ENCODE peak calls at places on chromosome 6, in nine cellular contexts. One of them, this sample, is unnamed.

GRCh38 chr6:159061805-159062563 is 17.2 kb upstream of the TAGAP start:
- DNase-seq in HEK293T: no peak
- DNase-seq in ascending aorta: no peak
- DNase-seq in ovary: no peak
- DNase-seq in NCI-H2171 treated with DMSO at 0.1 percent for 48 hours: no peak
- DNase-seq in NCI-H460: no peak
- DNase-seq in CD8-positive, alpha-beta memory T cell: no peak
- DNase-seq in HCEC 1CT: no peak
- DNase-seq in GM04504: no peak
- DNase-seq in this sample: no peak

GRCh38 chr6:72938104-72938503 is 287.2 kb downstream of the KHDC1L start:
- DNase-seq in HEK293T: no peak
- DNase-seq in ascending aorta: no peak
- DNase-seq in ovary: no peak
- DNase-seq in NCI-H2171 treated with DMSO at 0.1 percent for 48 hours: no peak
- DNase-seq in NCI-H460: no peak
- DNase-seq in CD8-positive, alpha-beta memory T cell: no peak
- DNase-seq in HCEC 1CT: no peak
- DNase-seq in GM04504: no peak
- DNase-seq in this sample: no peak

GRCh38 chr6:123681957-123682462 is 45.3 kb upstream of the TRDN start:
- DNase-seq in HEK293T: no peak
- DNase-seq in ascending aorta: no peak
- DNase-seq in ovary: no peak
- DNase-seq in NCI-H2171 treated with DMSO at 0.1 percent for 48 hours: peak; percentile 44
- DNase-seq in NCI-H460: no peak
- DNase-seq in CD8-positive, alpha-beta memory T cell: no peak
- DNase-seq in HCEC 1CT: no peak
- DNase-seq in GM04504: no peak
- DNase-seq in this sample: no peak

GRCh38 chr6:138600726-138601125 is 101.4 kb upstream of the NHSL1 start:
- DNase-seq in HEK293T: no peak
- DNase-seq in ascending aorta: no peak
- DNase-seq in ovary: no peak
- DNase-seq in NCI-H2171 treated with DMSO at 0.1 percent for 48 hours: no peak
- DNase-seq in NCI-H460: no peak
- DNase-seq in CD8-positive, alpha-beta memory T cell: no peak
- DNase-seq in HCEC 1CT: peak; percentile 90
- DNase-seq in GM04504: peak; percentile 26
- DNase-seq in this sample: no peak

GRCh38 chr6:25175216-25175615 is 104.0 kb upstream of the CARMIL1 start:
- DNase-seq in HEK293T: no peak
- DNase-seq in ascending aorta: no peak
- DNase-seq in ovary: no peak
- DNase-seq in NCI-H2171 treated with DMSO at 0.1 percent for 48 hours: no peak
- DNase-seq in NCI-H460: no peak
- DNase-seq in CD8-positive, alpha-beta memory T cell: no peak
- DNase-seq in HCEC 1CT: no peak
- DNase-seq in GM04504: no peak
- DNase-seq in this sample: no peak

GRCh38 chr6:44537306-44538049 is 150.0 kb downstream of the CDC5L start:
- DNase-seq in HEK293T: no peak
- DNase-seq in ascending aorta: no peak
- DNase-seq in ovary: no peak
- DNase-seq in NCI-H2171 treated with DMSO at 0.1 percent for 48 hours: no peak
- DNase-seq in NCI-H460: no peak
- DNase-seq in CD8-positive, alpha-beta memory T cell: no peak
- DNase-seq in HCEC 1CT: no peak
- DNase-seq in GM04504: no peak
- DNase-seq in this sample: no peak

GRCh38 chr6:31768717-31769257 is 6.3 kb downstream of the SAPCD1 start:
- DNase-seq in HEK293T: no peak
- DNase-seq in ascending aorta: no peak
- DNase-seq in ovary: no peak
- DNase-seq in NCI-H2171 treated with DMSO at 0.1 percent for 48 hours: no peak
- DNase-seq in NCI-H460: no peak
- DNase-seq in CD8-positive, alpha-beta memory T cell: no peak
- DNase-seq in HCEC 1CT: no peak
- DNase-seq in GM04504: no peak
- DNase-seq in this sample: no peak

GRCh38 chr6:7126759-7127158 is 19.0 kb downstream of the RREB1 start:
- DNase-seq in HEK293T: no peak
- DNase-seq in ascending aorta: no peak
- DNase-seq in ovary: no peak
- DNase-seq in NCI-H2171 treated with DMSO at 0.1 percent for 48 hours: no peak
- DNase-seq in NCI-H460: no peak
- DNase-seq in CD8-positive, alpha-beta memory T cell: no peak
- DNase-seq in HCEC 1CT: no peak
- DNase-seq in GM04504: no peak
- DNase-seq in this sample: no peak

GRCh38 chr6:30754631-30755030 is 10.3 kb upstream of the IER3 start:
- DNase-seq in HEK293T: no peak
- DNase-seq in ascending aorta: no peak
- DNase-seq in ovary: no peak
- DNase-seq in NCI-H2171 treated with DMSO at 0.1 percent for 48 hours: no peak
- DNase-seq in NCI-H460: no peak
- DNase-seq in CD8-positive, alpha-beta memory T cell: no peak
- DNase-seq in HCEC 1CT: peak; percentile 90
- DNase-seq in GM04504: no peak
- DNase-seq in this sample: no peak

GRCh38 chr6:139270249-139270648 is 21.5 kb downstream of the TXLNB start:
- DNase-seq in HEK293T: no peak
- DNase-seq in ascending aorta: no peak
- DNase-seq in ovary: no peak
- DNase-seq in NCI-H2171 treated with DMSO at 0.1 percent for 48 hours: no peak
- DNase-seq in NCI-H460: no peak
- DNase-seq in CD8-positive, alpha-beta memory T cell: no peak
- DNase-seq in HCEC 1CT: no peak
- DNase-seq in GM04504: no peak
- DNase-seq in this sample: no peak

GRCh38 chr6:33628401-33628964 is 7.4 kb downstream of the ITPR3 start:
- DNase-seq in HEK293T: no peak
- DNase-seq in ascending aorta: no peak
- DNase-seq in ovary: no peak
- DNase-seq in NCI-H2171 treated with DMSO at 0.1 percent for 48 hours: peak; percentile 20
- DNase-seq in NCI-H460: no peak
- DNase-seq in CD8-positive, alpha-beta memory T cell: no peak
- DNase-seq in HCEC 1CT: no peak
- DNase-seq in GM04504: no peak
- DNase-seq in this sample: no peak

GRCh38 chr6:165042912-165043311 is 266.5 kb downstream of the C6orf118 start:
- DNase-seq in HEK293T: no peak
- DNase-seq in ascending aorta: no peak
- DNase-seq in ovary: no peak
- DNase-seq in NCI-H2171 treated with DMSO at 0.1 percent for 48 hours: no peak
- DNase-seq in NCI-H460: no peak
- DNase-seq in CD8-positive, alpha-beta memory T cell: no peak
- DNase-seq in HCEC 1CT: no peak
- DNase-seq in GM04504: no peak
- DNase-seq in this sample: no peak

GRCh38 chr6:14542670-14543366 is 425.2 kb downstream of the CD83 start:
- DNase-seq in HEK293T: no peak
- DNase-seq in ascending aorta: no peak
- DNase-seq in ovary: no peak
- DNase-seq in NCI-H2171 treated with DMSO at 0.1 percent for 48 hours: no peak
- DNase-seq in NCI-H460: no peak
- DNase-seq in CD8-positive, alpha-beta memory T cell: no peak
- DNase-seq in HCEC 1CT: peak; percentile 72
- DNase-seq in GM04504: peak; percentile 26
- DNase-seq in this sample: no peak

This sample was measured in A549.